ENCODE peak calls at places on chromosomes 12 and 14, in four cellular contexts. H is left ventricle myocardium inferior, T is AG04449, Q is uterus. Z is an unnamed sample.
A peak's percentile ranks its signal among the peaks of the same experiment; 100 is the strongest.

GRCh38 chr14:98259881-98260280 is 1012.1 kb downstream of the BCL11B start:
- DNase-seq in H (no peak), T (no peak), Q (no peak), Z (no peak)

GRCh38 chr14:99166506-99166905 is 105.5 kb downstream of the BCL11B start:
- DNase-seq in Q (no peak), T (no peak), H (no peak), Z (no peak)

GRCh38 chr14:22549981-22550670 is 38.9 kb downstream of the DAD1 start:
- DNase-seq in Q (no peak), T (no peak), H (no peak), Z (no peak)

GRCh38 chr12:76201316-76201715 is 116.8 kb upstream of the NAP1L1 start:
- DNase-seq in H (no peak), Q (no peak), T (no peak), Z (no peak)

GRCh38 chr12:113203852-113204760 is 17.2 kb upstream of the TPCN1 start:
- DNase-seq in H (no peak), Q (no peak), T (no peak), Z (no peak)

GRCh38 chr12:49094104-49094948 is at the start of gene DHH:
- DNase-seq in H (peak; percentile 43), Q (peak; percentile 40), T (no peak), Z (no peak)

GRCh38 chr12:107992870-107993451 is 136.1 kb upstream of the WSCD2 start:
- DNase-seq in Q (no peak), H (no peak), T (no peak), Z (no peak)

GRCh38 chr12:108822458-108823205 is 34.8 kb downstream of the SSH1 start:
- DNase-seq in Q (no peak), T (no peak), H (no peak), Z (no peak)

GRCh38 chr14:100591453-100592371 is 4.5 kb upstream of the BEGAIN start:
- DNase-seq in T (no peak), Q (no peak), H (no peak), Z (no peak)

GRCh38 chr12:13347241-13348043 is 150.9 kb downstream of the EMP1 start:
- DNase-seq in Q (no peak), H (no peak), T (peak; percentile 59), Z (peak; percentile 39)

GRCh38 chr12:94875525-94875924 is 128.0 kb downstream of the NDUFA12 start:
- DNase-seq in Q (no peak), H (no peak), T (no peak), Z (no peak)

GRCh38 chr14:104473244-104473565 is 106.4 kb upstream of the C14orf180 start:
- DNase-seq in Q (no peak), T (no peak), H (no peak), Z (no peak)

GRCh38 chr12:128068211-128068610 is 198.8 kb upstream of the TMEM132C start:
- DNase-seq in Q (no peak), T (no peak), H (no peak), Z (no peak)

GRCh38 chr12:45732250-45732649 is 2.7 kb downstream of the ARID2 start:
- DNase-seq in T (no peak), H (no peak), Q (no peak), Z (no peak)

GRCh38 chr12:45731376-45731775 is 1.9 kb downstream of the ARID2 start:
- DNase-seq in Q (no peak), T (no peak), H (no peak), Z (no peak)

GRCh38 chr12:45730116-45730841 is 773 bp downstream of the ARID2 start:
- DNase-seq in H (peak; percentile 48), T (no peak), Q (peak; percentile 47), Z (no peak)

GRCh38 chr12:45730842-45731336 is 1.4 kb downstream of the ARID2 start:
- DNase-seq in H (no peak), Q (no peak), T (no peak), Z (no peak)

DNA sequence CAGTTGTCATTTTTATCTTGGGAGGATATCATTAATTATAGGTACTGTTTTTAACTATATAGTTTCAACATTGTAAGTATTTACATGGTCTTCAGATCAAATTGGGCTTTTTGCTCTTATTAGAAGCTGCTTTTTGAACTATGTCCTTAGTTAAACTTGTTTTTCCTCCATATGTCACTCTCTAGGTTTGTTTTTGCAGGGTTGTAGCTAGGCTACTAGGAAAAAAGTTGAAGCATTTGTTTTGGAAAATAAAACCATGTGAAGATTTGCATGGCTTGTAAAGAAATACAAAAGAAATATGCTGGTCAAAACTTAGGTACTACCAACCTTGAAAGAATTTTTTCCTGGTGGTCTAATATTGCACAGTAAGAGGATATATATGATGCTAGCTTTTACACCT is 3.4 kb downstream of the ARID2 start:
- DNase-seq in T (no peak), Q (no peak), H (no peak), Z (no peak)
- H3K4me3 ChIP-seq in T (no peak overlapping the region), Q (no peak overlapping the region), H (peak overlapping the region; percentile 89), Z (no peak overlapping the region)

DNA sequence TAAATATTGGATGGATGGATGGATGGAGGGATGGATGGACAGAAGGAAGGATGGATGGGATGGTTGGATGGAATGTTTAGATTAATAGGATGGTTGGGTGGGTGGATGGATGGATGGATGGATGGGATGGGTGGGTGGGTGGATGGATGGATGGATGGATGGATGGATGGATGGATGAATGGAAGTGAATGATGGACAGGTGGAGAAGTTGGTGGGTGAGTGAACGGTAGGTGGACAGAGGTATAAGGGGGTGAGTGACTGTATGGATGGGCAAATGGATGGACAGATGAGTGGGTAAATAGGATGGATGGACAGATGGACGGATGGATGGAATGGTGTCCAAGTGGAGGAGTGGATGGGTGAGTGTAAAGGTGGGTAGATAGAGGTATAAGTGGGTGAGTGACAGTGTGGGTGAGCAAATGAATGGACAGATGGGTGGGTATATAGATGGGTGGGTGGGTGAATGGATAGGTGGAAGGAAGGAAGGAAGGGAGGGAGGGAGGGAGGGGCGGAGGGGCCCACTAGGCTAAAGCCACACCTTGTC is 41.9 kb downstream of the HRK start:
- DNase-seq in Q (no peak), H (no peak), T (no peak), Z (no peak)
- H3K4me3 ChIP-seq in Q (no peak overlapping the region), H (no peak overlapping the region), T (no peak overlapping the region), Z (no peak overlapping the region)

GRCh38 chr12:6603095-6603567 is 4.0 kb downstream of the CHD4 start:
- DNase-seq in H (peak; percentile 64), Q (peak; percentile 35), T (no peak), Z (no peak)
- H3K4me3 ChIP-seq in H (peak overlapping the region; percentile 99), Q (peak overlapping the region; percentile 4), T (peak overlapping the region; percentile 15), Z (peak overlapping the region; percentile 12)

DNA sequence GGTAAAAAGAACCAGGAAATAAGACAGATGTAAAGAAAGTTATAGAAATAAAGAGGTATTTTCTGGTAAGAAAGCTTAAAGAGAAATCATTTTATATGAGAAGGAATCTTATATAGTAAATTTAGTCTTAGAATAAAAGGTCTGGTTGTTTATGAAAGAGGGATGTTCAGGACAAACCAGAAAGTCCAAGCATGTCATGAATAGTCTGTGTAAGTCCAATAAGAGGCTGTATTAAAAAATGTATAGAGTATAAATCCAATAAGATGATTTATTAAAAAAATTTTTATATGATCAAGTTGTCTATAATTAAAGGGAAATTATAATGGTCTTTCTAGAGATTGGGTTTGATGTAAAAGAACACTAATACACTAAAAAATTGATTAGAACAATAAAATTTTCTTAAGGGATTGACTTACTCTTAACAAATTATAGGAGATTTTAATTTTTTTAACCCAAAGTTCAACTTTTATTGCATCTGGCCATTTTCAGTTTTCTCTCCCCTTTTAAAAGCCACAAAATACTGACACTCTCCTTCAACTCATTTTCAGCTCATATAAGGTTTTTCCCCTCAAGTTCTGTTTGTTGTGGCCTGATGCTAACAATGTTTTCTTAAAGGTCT is 35.1 kb downstream of the ST8SIA1 start:
- DNase-seq in H (no peak), T (no peak), Q (no peak), Z (no peak)
- H3K4me3 ChIP-seq in H (no peak overlapping the region), T (no peak overlapping the region), Q (no peak overlapping the region), Z (no peak overlapping the region)

GRCh38 chr12:64756371-64756770 is 2.8 kb downstream of the GNS start:
- DNase-seq in T (no peak), H (no peak), Q (no peak), Z (no peak)

GRCh38 chr12:64760808-64761573 is 1.8 kb upstream of the GNS start:
- DNase-seq in Q (no peak), H (no peak), T (no peak), Z (no peak)

GRCh38 chr12:64753427-64753826 is 5.8 kb downstream of the GNS start:
- DNase-seq in Q (no peak), T (no peak), H (no peak), Z (no peak)

GRCh38 chr12:64759035-64759894 is at the start of gene GNS:
- DNase-seq in T (peak; percentile 45), Q (peak; percentile 99), H (peak; percentile 95), Z (peak; percentile 69)

DNA sequence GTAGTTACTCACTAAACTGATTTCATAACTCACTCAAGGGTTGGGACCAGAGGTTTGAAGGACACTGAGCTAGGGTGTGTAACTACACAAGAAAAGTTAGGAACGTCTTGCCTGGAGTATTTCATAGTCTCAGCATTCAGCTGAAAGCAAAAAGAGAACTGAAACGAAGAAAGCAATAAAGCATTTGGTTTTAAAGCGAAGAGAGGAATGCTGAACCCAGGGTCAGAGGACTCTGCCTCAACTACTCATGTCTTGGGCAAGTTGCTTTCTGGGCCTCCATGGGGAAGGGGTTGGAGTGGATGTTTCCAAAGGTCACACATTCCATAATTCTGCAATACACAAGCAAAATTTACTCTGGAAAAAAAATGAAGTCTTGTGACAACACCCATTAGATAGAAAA is 1.4 kb downstream of the GNS start:
- DNase-seq in Q (no peak), H (no peak), T (no peak), Z (no peak)
- H3K4me3 ChIP-seq in Q (no peak overlapping the region), H (peak overlapping the region; percentile 88), T (no peak overlapping the region), Z (no peak overlapping the region)

GRCh38 chr14:31842905-31843304 is 234.2 kb upstream of the ARHGAP5 start:
- DNase-seq in H (no peak), T (no peak), Q (no peak), Z (no peak)
- H3K4me3 ChIP-seq in H (no peak overlapping the region), T (no peak overlapping the region), Q (no peak overlapping the region), Z (no peak overlapping the region)

DNA sequence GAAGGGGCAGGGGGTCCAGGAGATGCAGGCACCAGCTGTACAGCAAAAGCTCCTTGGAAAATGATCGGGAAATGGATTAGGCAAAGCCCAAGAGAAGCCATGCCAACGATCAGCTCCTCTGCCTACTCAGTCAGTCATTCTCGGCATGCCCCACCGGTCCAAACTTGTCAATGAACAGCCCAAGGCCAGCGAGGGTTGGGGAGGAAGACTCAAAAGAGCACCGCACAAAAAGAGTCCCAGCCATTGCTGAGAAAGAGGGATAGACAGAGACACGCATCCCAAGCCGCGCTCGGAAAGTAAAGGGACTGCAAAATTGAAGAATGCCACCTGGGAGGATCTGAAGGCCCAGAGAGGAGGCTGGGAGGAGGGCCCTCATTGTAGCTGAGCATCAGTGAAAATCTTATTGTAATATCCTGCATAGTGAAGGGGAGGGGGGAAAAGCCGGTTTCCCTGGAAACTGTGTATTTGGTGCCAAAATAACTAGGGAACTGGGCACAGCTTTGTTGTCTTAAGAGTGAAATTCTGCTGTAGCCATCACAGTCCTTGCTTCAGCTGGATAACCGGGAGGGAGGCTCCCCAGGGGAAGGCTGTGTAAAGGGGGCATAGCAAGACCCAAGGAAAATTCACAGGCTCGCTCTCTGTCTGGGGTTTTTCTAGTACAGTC is 4.7 kb downstream of the KDM2B start:
- DNase-seq in Q (no peak), T (no peak), H (no peak), Z (no peak)
- H3K4me3 ChIP-seq in Q (no peak overlapping the region), T (peak overlapping the region; percentile 35), H (no peak overlapping the region), Z (no peak overlapping the region)

DNA sequence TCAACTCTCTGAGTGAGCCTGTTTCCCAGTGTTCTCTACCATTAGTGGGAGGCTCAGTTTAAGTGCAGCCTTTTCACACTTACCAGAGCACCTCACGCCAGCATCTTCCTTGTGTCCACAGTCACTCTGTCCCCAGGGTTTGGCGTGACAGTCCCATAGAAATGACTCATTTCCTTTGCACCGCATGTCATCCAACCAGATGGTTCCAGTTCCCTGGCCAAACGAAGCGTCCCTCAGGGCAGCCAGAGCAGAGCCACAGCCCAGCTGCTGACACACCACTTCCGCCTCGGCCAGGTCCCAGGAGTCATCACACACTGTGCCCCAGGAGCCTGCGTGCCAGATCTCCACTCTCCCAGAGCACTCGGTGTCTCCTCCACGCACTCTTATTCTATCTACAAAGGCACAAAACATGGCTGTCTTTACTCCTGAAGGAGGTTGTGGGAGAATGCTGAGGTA is 65.4 kb downstream of the ACSM4 start:
- DNase-seq in Q (no peak), T (no peak), H (peak; percentile 48), Z (peak; percentile 31)
- H3K4me3 ChIP-seq in Q (no peak overlapping the region), T (no peak overlapping the region), H (peak overlapping the region; percentile 24), Z (no peak overlapping the region)

Z was measured in BJ.